ENCODE peak calls at places on chromosomes 4 and X, in six cellular contexts. One of them, this sample, is unnamed.

GRCh38 chr4:52866734-52867133 is 4.6 kb downstream of the RASL11B start:
- DNase-seq in WERI-Rb-1: no peak
- DNase-seq in sigmoid colon: no peak
- DNase-seq in PC-9: no peak
- DNase-seq in AG09319: no peak
- DNase-seq in activated B cell treated with CpG ODN at 0.5 μM for 24 hours: no peak
- DNase-seq in this sample: no peak

GRCh38 chrX:15616531-15616930 is 15.8 kb upstream of the ACE2 start:
- DNase-seq in PC-9: no peak
- DNase-seq in AG09319: no peak
- DNase-seq in sigmoid colon: no peak
- DNase-seq in activated B cell treated with CpG ODN at 0.5 μM for 24 hours: no peak
- DNase-seq in WERI-Rb-1: no peak
- DNase-seq in this sample: no peak

GRCh38 chrX:154002215-154002719 is 17.4 kb downstream of the IRAK1 start:
- DNase-seq in activated B cell treated with CpG ODN at 0.5 μM for 24 hours: peak; percentile 27
- DNase-seq in AG09319: peak; percentile 75
- DNase-seq in WERI-Rb-1: no peak
- DNase-seq in PC-9: peak; percentile 76
- DNase-seq in sigmoid colon: no peak
- DNase-seq in this sample: peak; percentile 67

GRCh38 chr4:68865760-68866159 is 50.0 kb downstream of the UGT2B10 start:
- DNase-seq in AG09319: no peak
- DNase-seq in activated B cell treated with CpG ODN at 0.5 μM for 24 hours: no peak
- DNase-seq in sigmoid colon: no peak
- DNase-seq in WERI-Rb-1: no peak
- DNase-seq in PC-9: no peak
- DNase-seq in this sample: no peak

GRCh38 chr4:24973471-24974251 is 57.1 kb downstream of the LGI2 start:
- DNase-seq in sigmoid colon: peak; percentile 79
- DNase-seq in activated B cell treated with CpG ODN at 0.5 μM for 24 hours: no peak
- DNase-seq in PC-9: peak; percentile 29
- DNase-seq in WERI-Rb-1: no peak
- DNase-seq in AG09319: no peak
- DNase-seq in this sample: no peak

GRCh38 chr4:32525420-32525819 is 1805.3 kb downstream of the PCDH7 start:
- DNase-seq in WERI-Rb-1: no peak
- DNase-seq in PC-9: no peak
- DNase-seq in activated B cell treated with CpG ODN at 0.5 μM for 24 hours: no peak
- DNase-seq in sigmoid colon: no peak
- DNase-seq in AG09319: no peak
- DNase-seq in this sample: no peak

GRCh38 chrX:83771664-83772063 is 89.3 kb upstream of the CYLC1 start:
- DNase-seq in sigmoid colon: no peak
- DNase-seq in activated B cell treated with CpG ODN at 0.5 μM for 24 hours: no peak
- DNase-seq in PC-9: no peak
- DNase-seq in AG09319: no peak
- DNase-seq in WERI-Rb-1: no peak
- DNase-seq in this sample: no peak

GRCh38 chrX:22135171-22135711 is 103.1 kb downstream of the PHEX start:
- DNase-seq in WERI-Rb-1: no peak
- DNase-seq in AG09319: no peak
- DNase-seq in sigmoid colon: no peak
- DNase-seq in activated B cell treated with CpG ODN at 0.5 μM for 24 hours: no peak
- DNase-seq in PC-9: peak; percentile 14
- DNase-seq in this sample: peak; percentile 53

GRCh38 chrX:131063613-131064012 is 5.5 kb downstream of the ARHGAP36 start:
- DNase-seq in activated B cell treated with CpG ODN at 0.5 μM for 24 hours: no peak
- DNase-seq in WERI-Rb-1: peak; percentile 20
- DNase-seq in PC-9: no peak
- DNase-seq in sigmoid colon: no peak
- DNase-seq in AG09319: no peak
- DNase-seq in this sample: no peak

GRCh38 chr4:126992910-126993309 is 639.8 kb upstream of the INTU start:
- DNase-seq in AG09319: no peak
- DNase-seq in sigmoid colon: no peak
- DNase-seq in activated B cell treated with CpG ODN at 0.5 μM for 24 hours: no peak
- DNase-seq in WERI-Rb-1: no peak
- DNase-seq in PC-9: no peak
- DNase-seq in this sample: no peak

GRCh38 chr4:105189855-105190650 is 43.4 kb downstream of the TET2 start:
- DNase-seq in PC-9: no peak
- DNase-seq in sigmoid colon: no peak
- DNase-seq in AG09319: no peak
- DNase-seq in activated B cell treated with CpG ODN at 0.5 μM for 24 hours: no peak
- DNase-seq in WERI-Rb-1: no peak
- DNase-seq in this sample: no peak

GRCh38 chr4:2320152-2320551 is 58.2 kb upstream of the MXD4 start:
- DNase-seq in AG09319: no peak
- DNase-seq in WERI-Rb-1: no peak
- DNase-seq in PC-9: no peak
- DNase-seq in activated B cell treated with CpG ODN at 0.5 μM for 24 hours: no peak
- DNase-seq in sigmoid colon: no peak
- DNase-seq in this sample: no peak

GRCh38 chr4:8110071-8110986 is 48.3 kb downstream of the ABLIM2 start:
- DNase-seq in PC-9: peak; percentile 25
- DNase-seq in activated B cell treated with CpG ODN at 0.5 μM for 24 hours: no peak
- DNase-seq in sigmoid colon: no peak
- DNase-seq in AG09319: no peak
- DNase-seq in WERI-Rb-1: peak; percentile 48
- DNase-seq in this sample: no peak

GRCh38 chr4:42048394-42048793 is 58.1 kb downstream of the SLC30A9 start:
- DNase-seq in PC-9: no peak
- DNase-seq in AG09319: no peak
- DNase-seq in WERI-Rb-1: no peak
- DNase-seq in sigmoid colon: no peak
- DNase-seq in activated B cell treated with CpG ODN at 0.5 μM for 24 hours: no peak
- DNase-seq in this sample: no peak

GRCh38 chr4:105417624-105418023 is 56.2 kb downstream of the PPA2 start:
- DNase-seq in sigmoid colon: no peak
- DNase-seq in PC-9: no peak
- DNase-seq in AG09319: no peak
- DNase-seq in activated B cell treated with CpG ODN at 0.5 μM for 24 hours: no peak
- DNase-seq in WERI-Rb-1: no peak
- DNase-seq in this sample: no peak

GRCh38 chr4:157221426-157221894 is 932 bp downstream of the GRIA2 start:
- DNase-seq in AG09319: no peak
- DNase-seq in sigmoid colon: no peak
- DNase-seq in PC-9: no peak
- DNase-seq in activated B cell treated with CpG ODN at 0.5 μM for 24 hours: no peak
- DNase-seq in WERI-Rb-1: no peak
- DNase-seq in this sample: no peak

GRCh38 chr4:67403342-67403741 is 142.0 kb downstream of the CENPC start:
- DNase-seq in activated B cell treated with CpG ODN at 0.5 μM for 24 hours: no peak
- DNase-seq in WERI-Rb-1: no peak
- DNase-seq in sigmoid colon: no peak
- DNase-seq in AG09319: no peak
- DNase-seq in PC-9: no peak
- DNase-seq in this sample: no peak

GRCh38 chr4:19540859-19541258 is 710.8 kb upstream of the SLIT2 start:
- DNase-seq in PC-9: no peak
- DNase-seq in AG09319: no peak
- DNase-seq in sigmoid colon: no peak
- DNase-seq in WERI-Rb-1: no peak
- DNase-seq in activated B cell treated with CpG ODN at 0.5 μM for 24 hours: no peak
- DNase-seq in this sample: peak; percentile 64

GRCh38 chr4:65535128-65535527 is 135.2 kb downstream of the EPHA5 start:
- DNase-seq in PC-9: no peak
- DNase-seq in activated B cell treated with CpG ODN at 0.5 μM for 24 hours: no peak
- DNase-seq in AG09319: no peak
- DNase-seq in WERI-Rb-1: no peak
- DNase-seq in sigmoid colon: no peak
- DNase-seq in this sample: no peak

GRCh38 chrX:148609766-148610698 is 109.6 kb downstream of the AFF2 start:
- DNase-seq in AG09319: no peak
- DNase-seq in WERI-Rb-1: peak; percentile 51
- DNase-seq in activated B cell treated with CpG ODN at 0.5 μM for 24 hours: no peak
- DNase-seq in PC-9: no peak
- DNase-seq in sigmoid colon: no peak
- DNase-seq in this sample: peak; percentile 7

GRCh38 chrX:13266641-13267420 is 53.0 kb downstream of the ATXN3L start:
- DNase-seq in PC-9: no peak
- DNase-seq in activated B cell treated with CpG ODN at 0.5 μM for 24 hours: no peak
- DNase-seq in WERI-Rb-1: no peak
- DNase-seq in AG09319: no peak
- DNase-seq in sigmoid colon: no peak
- DNase-seq in this sample: no peak

GRCh38 chr4:185708348-185708747 is 103.6 kb downstream of the SORBS2 start:
- DNase-seq in activated B cell treated with CpG ODN at 0.5 μM for 24 hours: no peak
- DNase-seq in sigmoid colon: no peak
- DNase-seq in WERI-Rb-1: no peak
- DNase-seq in AG09319: no peak
- DNase-seq in PC-9: no peak
- DNase-seq in this sample: no peak

GRCh38 chrX:142036111-142036510 is 132.4 kb downstream of the MAGEC1 start:
- DNase-seq in PC-9: no peak
- DNase-seq in WERI-Rb-1: no peak
- DNase-seq in AG09319: no peak
- DNase-seq in sigmoid colon: no peak
- DNase-seq in activated B cell treated with CpG ODN at 0.5 μM for 24 hours: no peak
- DNase-seq in this sample: no peak

GRCh38 chr4:177810210-177810609 is 368.0 kb upstream of the AGA start:
- DNase-seq in AG09319: no peak
- DNase-seq in activated B cell treated with CpG ODN at 0.5 μM for 24 hours: no peak
- DNase-seq in PC-9: no peak
- DNase-seq in WERI-Rb-1: no peak
- DNase-seq in sigmoid colon: no peak
- DNase-seq in this sample: no peak

GRCh38 chrX:23907106-23907495 is 637 bp downstream of the APOO start:
- DNase-seq in AG09319: no peak
- DNase-seq in WERI-Rb-1: peak; percentile 16
- DNase-seq in activated B cell treated with CpG ODN at 0.5 μM for 24 hours: no peak
- DNase-seq in sigmoid colon: no peak
- DNase-seq in PC-9: no peak
- DNase-seq in this sample: peak; percentile 33

GRCh38 chr4:46886711-46887110 is 22.3 kb downstream of the COX7B2 start:
- DNase-seq in WERI-Rb-1: no peak
- DNase-seq in activated B cell treated with CpG ODN at 0.5 μM for 24 hours: no peak
- DNase-seq in sigmoid colon: no peak
- DNase-seq in AG09319: no peak
- DNase-seq in PC-9: no peak
- DNase-seq in this sample: peak; percentile 49

GRCh38 chrX:103197721-103198306 is 17.1 kb upstream of the BEX4 start:
- DNase-seq in AG09319: no peak
- DNase-seq in WERI-Rb-1: no peak
- DNase-seq in sigmoid colon: no peak
- DNase-seq in PC-9: no peak
- DNase-seq in activated B cell treated with CpG ODN at 0.5 μM for 24 hours: no peak
- DNase-seq in this sample: no peak

GRCh38 chr4:17763352-17763890 is 18.0 kb downstream of the FAM184B start:
- DNase-seq in PC-9: no peak
- DNase-seq in WERI-Rb-1: no peak
- DNase-seq in activated B cell treated with CpG ODN at 0.5 μM for 24 hours: no peak
- DNase-seq in AG09319: no peak
- DNase-seq in sigmoid colon: no peak
- DNase-seq in this sample: no peak

GRCh38 chrX:26032141-26032917 is 105.8 kb upstream of the MAGEB18 start:
- DNase-seq in WERI-Rb-1: no peak
- DNase-seq in activated B cell treated with CpG ODN at 0.5 μM for 24 hours: no peak
- DNase-seq in PC-9: no peak
- DNase-seq in sigmoid colon: no peak
- DNase-seq in AG09319: no peak
- DNase-seq in this sample: no peak

GRCh38 chr4:40575846-40576245 is 53.8 kb downstream of the RBM47 start:
- DNase-seq in PC-9: peak; percentile 35
- DNase-seq in AG09319: no peak
- DNase-seq in sigmoid colon: no peak
- DNase-seq in activated B cell treated with CpG ODN at 0.5 μM for 24 hours: no peak
- DNase-seq in WERI-Rb-1: no peak
- DNase-seq in this sample: no peak

DNA sequence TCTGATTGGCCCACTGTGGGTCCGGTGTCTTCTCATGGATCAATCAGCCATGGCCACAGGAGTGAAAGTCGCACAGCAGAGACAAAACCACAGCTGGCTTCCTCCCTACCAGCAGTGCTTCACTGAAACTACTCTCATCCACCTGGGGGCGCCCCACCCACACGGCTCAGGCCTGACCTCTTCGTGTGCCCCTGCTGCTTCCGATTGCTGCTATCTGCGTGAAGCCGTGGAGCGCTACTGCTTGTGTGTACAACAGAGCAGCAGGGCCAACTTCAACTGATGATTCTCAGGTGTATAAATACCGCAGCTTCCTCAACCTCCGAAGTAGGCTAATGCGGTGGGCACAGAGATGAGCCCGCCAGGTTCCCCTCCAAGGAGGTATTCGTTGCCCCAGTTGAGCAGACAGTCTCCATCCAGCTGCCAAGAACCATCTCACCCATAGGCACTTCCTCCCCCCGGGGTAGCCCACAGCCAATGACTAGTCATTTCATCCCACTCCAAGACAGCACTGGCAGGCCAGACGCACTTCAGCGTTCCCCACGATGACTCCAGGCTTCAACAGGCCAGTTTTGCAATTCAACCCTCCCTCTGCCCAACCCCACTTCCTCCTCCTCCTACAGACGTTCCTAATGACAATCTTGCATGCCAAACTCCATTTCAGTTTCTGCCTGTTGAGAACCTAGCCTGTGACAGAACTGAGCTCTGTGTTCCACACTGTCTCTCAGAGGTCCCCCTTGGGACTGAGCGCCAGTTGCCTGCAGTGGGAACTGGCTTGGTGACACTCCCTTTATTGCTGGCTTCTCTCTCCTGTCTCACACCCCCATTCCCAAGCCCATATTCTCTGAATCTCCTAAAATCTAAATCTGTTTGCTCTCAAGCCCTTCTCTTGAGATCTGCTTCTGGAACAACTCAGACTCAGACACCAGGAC is 41.3 kb upstream of the ATP6AP2 start:
- DNase-seq in activated B cell treated with CpG ODN at 0.5 μM for 24 hours: peak; percentile 19
- DNase-seq in sigmoid colon: peak; percentile 67
- DNase-seq in AG09319: peak; percentile 16
- DNase-seq in PC-9: no peak
- DNase-seq in WERI-Rb-1: peak; percentile 71
- DNase-seq in this sample: peak; percentile 58
- TF ChIP-seq CTCF in activated B cell treated with CpG ODN at 0.5 μM for 24 hours: no peak
- TF ChIP-seq CTCF in sigmoid colon: no peak
- TF ChIP-seq CTCF in AG09319: peak; percentile 1
- TF ChIP-seq CTCF in PC-9: no peak
- TF ChIP-seq CTCF in WERI-Rb-1: peak; percentile 82
- TF ChIP-seq CTCF in this sample: peak; percentile 50

GRCh38 chrX:34332336-34332735 is 200.2 kb upstream of the FAM47A start:
- DNase-seq in PC-9: no peak
- DNase-seq in WERI-Rb-1: no peak
- DNase-seq in sigmoid colon: no peak
- DNase-seq in AG09319: no peak
- DNase-seq in activated B cell treated with CpG ODN at 0.5 μM for 24 hours: no peak
- DNase-seq in this sample: no peak
- TF ChIP-seq CTCF in PC-9: peak; percentile 51
- TF ChIP-seq CTCF in WERI-Rb-1: peak; percentile 48
- TF ChIP-seq CTCF in sigmoid colon: no peak
- TF ChIP-seq CTCF in AG09319: peak; percentile 25
- TF ChIP-seq CTCF in activated B cell treated with CpG ODN at 0.5 μM for 24 hours: no peak
- TF ChIP-seq CTCF in this sample: peak; percentile 7

GRCh38 chr4:78923459-78924312 is 15.6 kb downstream of the PAQR3 start:
- DNase-seq in activated B cell treated with CpG ODN at 0.5 μM for 24 hours: no peak
- DNase-seq in sigmoid colon: no peak
- DNase-seq in PC-9: no peak
- DNase-seq in AG09319: no peak
- DNase-seq in WERI-Rb-1: no peak
- DNase-seq in this sample: no peak
- TF ChIP-seq CTCF in activated B cell treated with CpG ODN at 0.5 μM for 24 hours: no peak
- TF ChIP-seq CTCF in sigmoid colon: no peak
- TF ChIP-seq CTCF in PC-9: no peak
- TF ChIP-seq CTCF in AG09319: no peak
- TF ChIP-seq CTCF in WERI-Rb-1: peak; percentile 9
- TF ChIP-seq CTCF in this sample: peak; percentile 12

GRCh38 chr4:176742211-176742610 is 50.5 kb downstream of the VEGFC start:
- DNase-seq in AG09319: no peak
- DNase-seq in activated B cell treated with CpG ODN at 0.5 μM for 24 hours: no peak
- DNase-seq in PC-9: no peak
- DNase-seq in sigmoid colon: no peak
- DNase-seq in WERI-Rb-1: no peak
- DNase-seq in this sample: no peak
- TF ChIP-seq CTCF in AG09319: no peak
- TF ChIP-seq CTCF in activated B cell treated with CpG ODN at 0.5 μM for 24 hours: no peak
- TF ChIP-seq CTCF in PC-9: no peak
- TF ChIP-seq CTCF in sigmoid colon: no peak
- TF ChIP-seq CTCF in WERI-Rb-1: no peak
- TF ChIP-seq CTCF in this sample: no peak

This sample was measured in MM.1S.